ENCODE peak calls at places on chromosomes 7 and 10, in four cellular contexts. W is tibial nerve, V is A549, P is sigmoid colon. L is an unnamed sample.

GRCh38 chr10:70549351-70549961 is 53.1 kb downstream of the PRF1 start:
- DNase-seq in W (no peak), P (no peak), V (no peak), L (no peak)

GRCh38 chr10:124299726-124300125 is 119.0 kb downstream of the OAT start:
- DNase-seq in W (no peak), V (no peak), P (peak; percentile 46), L (no peak)

GRCh38 chr7:154748387-154748786 is 254.5 kb downstream of the PAXIP1 start:
- DNase-seq in V (no peak), P (no peak), W (no peak), L (no peak)

GRCh38 chr7:77529279-77529678 is 7.8 kb upstream of the PTPN12 start:
- DNase-seq in V (no peak), P (no peak), W (no peak), L (no peak)

GRCh38 chr10:62866451-62866850 is 50.3 kb upstream of the EGR2 start:
- DNase-seq in W (no peak), P (no peak), V (no peak), L (no peak)

GRCh38 chr10:30999084-30999712 is 32.5 kb downstream of the ZNF438 start:
- DNase-seq in W (no peak), V (peak; percentile 6), P (peak; percentile 69), L (no peak)

GRCh38 chr7:4436361-4436899 is 245.7 kb upstream of the FOXK1 start:
- DNase-seq in W (no peak), P (no peak), V (peak; percentile 33), L (no peak)

GRCh38 chr10:92590623-92591549 is 2.0 kb upstream of the KIF11 start:
- DNase-seq in P (no peak), V (peak; percentile 77), W (peak; percentile 49), L (no peak)

GRCh38 chr10:8181496-8182174 is 127.1 kb downstream of the GATA3 start:
- DNase-seq in P (no peak), V (no peak), W (no peak), L (no peak)

GRCh38 chr10:78981970-78982281 is 86.8 kb upstream of the ZMIZ1 start:
- DNase-seq in P (no peak), W (no peak), V (no peak), L (no peak)

GRCh38 chr10:78982726-78983125 is 86.0 kb upstream of the ZMIZ1 start:
- DNase-seq in P (no peak), W (no peak), V (no peak), L (no peak)

GRCh38 chr10:78980815-78981214 is 88.0 kb upstream of the ZMIZ1 start:
- DNase-seq in W (no peak), P (no peak), V (no peak), L (no peak)

GRCh38 chr10:78980354-78980753 is 88.4 kb upstream of the ZMIZ1 start:
- DNase-seq in P (peak; percentile 76), V (no peak), W (no peak), L (no peak)

DNA sequence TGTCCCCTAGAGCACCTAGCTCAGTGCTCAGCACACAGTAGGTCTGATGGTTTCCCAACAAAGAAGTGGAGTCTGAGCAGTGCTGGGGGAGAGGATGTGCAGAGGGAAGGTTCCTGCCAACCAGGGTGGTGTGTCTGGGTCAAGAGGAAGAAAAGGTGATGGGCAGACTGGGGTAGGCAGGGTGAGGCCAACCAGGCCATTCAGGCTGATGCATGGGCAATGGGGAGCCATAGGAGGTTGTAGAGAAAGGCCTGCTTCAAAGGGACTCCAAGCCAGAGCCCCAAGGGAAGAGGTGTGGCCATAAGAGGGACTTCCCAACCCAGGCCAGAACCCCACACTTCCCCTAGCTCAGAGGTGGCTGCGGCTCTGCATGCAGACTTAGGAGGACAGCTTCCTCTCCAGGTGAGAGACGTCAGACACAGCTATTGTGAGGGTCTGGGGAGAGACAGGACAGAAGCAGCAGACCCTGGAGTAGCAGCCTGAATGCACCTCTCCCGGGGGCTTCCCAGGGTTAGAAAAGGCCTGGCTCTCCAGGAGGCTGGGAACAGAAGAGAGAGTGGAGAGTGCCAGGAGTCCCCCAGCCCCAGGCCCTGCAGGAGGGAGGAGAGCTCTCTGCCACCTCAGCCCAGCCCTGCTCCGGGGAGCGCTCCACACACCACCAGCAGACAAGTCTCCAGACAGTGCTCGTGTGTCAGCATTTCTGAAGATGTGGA is 87.4 kb upstream of the ZMIZ1 start:
- DNase-seq in V (no peak), W (no peak), P (no peak), L (no peak)
- H3K27ac ChIP-seq in V (no peak overlapping the region), W (no peak overlapping the region), P (no peak overlapping the region), L (no peak overlapping the region)

GRCh38 chr7:149355390-149356048 is 93.5 kb downstream of the ZNF783 start:
- DNase-seq in V (peak; percentile 73), P (no peak), W (no peak), L (no peak)
- TF ChIP-seq EP300 in V (no peak), P (no peak), W (no peak), L (no peak)

DNA sequence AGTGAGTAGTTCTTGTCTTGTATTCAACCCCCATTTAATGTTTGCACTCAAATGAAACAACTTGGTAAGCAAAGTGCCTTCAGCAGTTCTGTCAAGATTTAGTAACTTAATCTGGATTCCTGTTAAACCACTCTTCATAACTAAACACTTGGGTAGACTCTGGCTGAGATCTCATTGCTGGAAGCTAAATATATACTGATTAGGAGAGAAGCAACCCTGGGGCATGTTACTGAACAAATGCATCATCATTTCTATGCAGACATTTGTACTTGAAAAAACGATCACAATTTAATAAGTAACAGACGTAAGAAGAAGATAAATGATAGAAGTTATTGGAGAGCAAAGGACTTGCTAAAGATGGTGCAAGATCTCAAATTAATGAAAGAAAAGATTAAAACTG is 308.4 kb upstream of the POM121L12 start:
- DNase-seq in W (no peak), P (no peak), V (no peak), L (no peak)
- H3K9me3 ChIP-seq in W (no peaks in the 10 kb centered on the region), P (no peaks in the 10 kb centered on the region), V (no peaks in the 10 kb centered on the region), L (no peaks in the 10 kb centered on the region)

GRCh38 chr7:74003609-74004008 is 24.4 kb upstream of the ELN start:
- DNase-seq in P (no peak), V (no peak), W (no peak), L (no peak)

GRCh38 chr7:74001150-74001494 is 26.9 kb upstream of the ELN start:
- DNase-seq in P (no peak), V (no peak), W (no peak), L (no peak)

GRCh38 chr7:73999664-74000420 is 28.1 kb upstream of the ELN start:
- DNase-seq in P (no peak), W (peak; percentile 61), V (no peak), L (no peak)

GRCh38 chr7:74000489-74001149 is 27.4 kb upstream of the ELN start:
- DNase-seq in W (no peak), V (no peak), P (no peak), L (no peak)

DNA sequence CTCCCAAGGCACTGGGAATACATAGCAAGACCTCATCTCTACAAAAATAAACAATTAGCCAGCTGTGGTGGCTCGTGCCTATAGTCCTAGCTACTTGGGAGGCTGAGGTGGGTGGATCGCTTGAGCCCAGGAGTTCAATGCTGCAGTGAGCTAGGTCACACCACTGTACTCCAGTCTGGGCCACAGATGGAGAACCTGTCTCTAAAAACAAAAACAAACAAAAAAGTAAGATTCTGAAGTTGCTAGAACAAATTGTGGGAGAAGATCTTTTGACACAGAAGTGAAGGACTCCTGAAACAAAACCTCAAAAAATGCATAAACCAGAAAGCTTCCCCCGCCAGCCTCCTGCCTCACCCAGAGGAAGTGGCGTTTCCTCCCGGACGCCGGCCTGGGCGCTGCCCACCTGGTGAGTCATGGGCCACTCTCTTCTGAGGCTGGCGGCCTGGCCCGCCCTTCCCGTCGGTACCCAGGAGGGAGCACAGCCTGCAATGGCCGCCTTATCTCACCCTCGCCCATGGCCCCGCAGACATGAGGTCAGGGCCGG is 25.4 kb upstream of the ELN start:
- DNase-seq in P (no peak), V (peak; percentile 68), W (no peak), L (no peak)
- H3K27ac ChIP-seq in P (peak overlapping the region; percentile 16), V (peak overlapping the region; percentile 81), W (peak overlapping the region; percentile 75), L (no peak overlapping the region)

DNA sequence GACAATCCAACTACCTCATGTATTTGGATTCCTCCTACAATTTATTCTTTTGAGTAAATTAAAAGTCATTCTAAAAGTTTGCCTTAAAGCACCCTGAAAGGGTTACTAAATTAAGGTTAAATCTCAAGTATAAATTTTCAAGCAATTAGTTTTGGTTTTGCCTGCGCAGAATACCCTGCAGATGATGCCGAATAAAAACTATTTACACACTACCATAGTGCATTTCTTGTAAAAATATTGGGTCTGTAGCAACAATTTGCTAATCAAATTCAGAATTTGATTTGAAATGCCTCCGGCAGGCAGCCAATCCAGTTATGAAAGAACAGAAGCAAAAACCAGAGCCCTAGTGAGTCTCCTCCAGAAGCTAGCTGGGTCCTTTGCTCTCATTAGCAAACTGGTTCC is 122.2 kb downstream of the TWIST1 start:
- DNase-seq in W (no peak), V (no peak), P (no peak), L (peak; percentile 64)
- TF ChIP-seq EP300 in W (no peak), V (no peak), P (no peak), L (no peak)

L was measured in suprapubic skin.